ENCODE peak calls at places on chromosomes 11 and 22, in ten cellular contexts. A is sigmoid colon, N is ovary, Z is A549, E is K562, J is HepG2, R is GM12878, V is tibial nerve, Y is stomach, T is transverse colon. O is an unnamed sample.

GRCh38 chr11:33869511-33870422 is 22.1 kb downstream of the LMO2 start:
- DNase-seq in Y (no peak), N (peak), Z (peak), J (no peak), A (no peak), T (peak), V (no peak), E (peak), R (no peak), O (no peak)

GRCh38 chr11:1876361-1877063 is 15.2 kb downstream of the PRR33 start:
- DNase-seq in Y (peak), R (no peak), Z (peak), T (peak), J (peak), E (peak), A (peak), V (peak), N (peak), O (no peak)

GRCh38 chr11:94139421-94139820 is 10.8 kb downstream of the PANX1 start:
- DNase-seq in A (no peak), T (no peak), N (no peak), J (no peak), V (no peak), R (no peak), Y (no peak), E (no peak), Z (no peak), O (no peak)

GRCh38 chr22:32843300-32843699 is 41.8 kb downstream of the TIMP3 start:
- DNase-seq in T (no peak), V (no peak), E (no peak), Y (no peak), N (no peak), A (no peak), Z (no peak), R (no peak), J (no peak), O (no peak)

GRCh38 chr11:17921620-17922473 is 91.0 kb downstream of the SERGEF start:
- DNase-seq in E (peak), N (no peak), A (no peak), T (no peak), V (no peak), Y (no peak), J (no peak), Z (no peak), R (no peak), O (peak)

GRCh38 chr11:24422371-24422770 is 74.5 kb upstream of the LUZP2 start:
- DNase-seq in V (no peak), J (no peak), E (no peak), Y (no peak), A (no peak), T (no peak), N (no peak), Z (no peak), R (no peak), O (no peak)

GRCh38 chr11:86511086-86511551 is 136.4 kb downstream of the CCDC81 start:
- DNase-seq in R (peak), Y (no peak), N (no peak), Z (peak), E (no peak), A (no peak), J (no peak), T (no peak), V (no peak), O (no peak)

GRCh38 chr11:116427903-116428637 is 344.7 kb downstream of the BUD13 start:
- DNase-seq in J (peak), T (no peak), N (peak), Z (no peak), Y (no peak), V (peak), A (no peak), E (no peak), R (no peak), O (no peak)

GRCh38 chr22:39938509-39938908 is 21.7 kb upstream of the TMA7B start:
- DNase-seq in T (no peak), Y (no peak), A (no peak), R (no peak), J (no peak), N (no peak), E (no peak), Z (no peak), V (no peak), O (no peak)

GRCh38 chr11:102316505-102316904 is 779 bp upstream of the BIRC3 start:
- DNase-seq in Z (peak), V (no peak), E (no peak), R (no peak), A (no peak), N (no peak), Y (no peak), J (no peak), T (no peak), O (no peak)

GRCh38 chr11:35711173-35711910 is 48.8 kb downstream of the TRIM44 start:
- DNase-seq in T (no peak), V (no peak), Y (no peak), J (no peak), E (no peak), R (no peak), Z (no peak), N (no peak), A (no peak), O (no peak)

GRCh38 chr11:94332814-94333213 is 28.4 kb downstream of the IZUMO1R start:
- DNase-seq in Y (no peak), N (no peak), T (no peak), J (no peak), R (no peak), Z (no peak), A (no peak), V (no peak), E (no peak), O (no peak)

GRCh38 chr11:124942446-124943202 is 6.8 kb upstream of the HEPACAM start:
- DNase-seq in N (no peak), Z (no peak), Y (no peak), T (no peak), R (no peak), E (no peak), V (no peak), A (no peak), J (peak), O (no peak)

GRCh38 chr11:126061707-126062678 is 673 bp downstream of the CDON start:
- DNase-seq in Y (no peak), T (peak), E (peak), N (no peak), J (peak), Z (peak), V (no peak), R (no peak), A (peak), O (no peak)

GRCh38 chr11:46026616-46027293 is 94.5 kb downstream of the PHF21A start:
- DNase-seq in Y (no peak), V (no peak), Z (no peak), J (no peak), N (no peak), E (no peak), R (no peak), T (no peak), A (no peak), O (no peak)

GRCh38 chr11:11607772-11608171 is 14.0 kb downstream of the GALNT18 start:
- DNase-seq in T (no peak), J (no peak), Z (peak), A (no peak), R (no peak), E (no peak), N (no peak), V (no peak), Y (no peak), O (peak)

GRCh38 chr11:2795491-2795991 is 90.0 kb downstream of the CDKN1C start:
- DNase-seq in Y (no peak), V (peak), Z (no peak), A (peak), T (peak), E (no peak), R (no peak), J (no peak), N (peak), O (no peak)

GRCh38 chr11:1476946-1477736 is 9.4 kb downstream of the MOB2 start:
- DNase-seq in Z (no peak), Y (no peak), N (no peak), A (peak), E (no peak), T (no peak), J (no peak), V (no peak), R (no peak), O (no peak)

GRCh38 chr22:39360674-39361413 is 11.1 kb downstream of the SYNGR1 start:
- DNase-seq in V (no peak), Y (no peak), N (no peak), R (no peak), Z (peak), A (no peak), E (no peak), J (no peak), T (no peak), O (no peak)

GRCh38 chr22:18050065-18050464 is 25.7 kb upstream of the MICAL3 start:
- DNase-seq in Y (no peak), T (no peak), E (no peak), Z (no peak), V (no peak), R (no peak), J (no peak), N (no peak), A (no peak), O (no peak)

GRCh38 chr11:1113405-1114201 is 38.9 kb downstream of the MUC2 start:
- DNase-seq in T (no peak), E (no peak), N (peak), Y (no peak), A (peak), Z (no peak), J (no peak), V (peak), R (no peak), O (no peak)

GRCh38 chr22:40422558-40423245 is 52.3 kb downstream of the SGSM3 start:
- DNase-seq in Y (no peak), J (no peak), A (peak), Z (no peak), N (no peak), T (no peak), R (no peak), V (no peak), E (no peak), O (no peak)

GRCh38 chr11:61480936-61481335 is 27.6 kb upstream of the LRRC10B start:
- DNase-seq in V (no peak), N (no peak), A (no peak), J (no peak), E (peak), Y (no peak), R (no peak), T (peak), Z (peak), O (no peak)

GRCh38 chr11:76150141-76150540 is 56.2 kb downstream of the WNT11 start:
- DNase-seq in V (no peak), A (peak), Z (no peak), E (no peak), T (no peak), R (no peak), N (no peak), Y (no peak), J (no peak), O (no peak)

GRCh38 chr11:23233075-23233474 is 372.8 kb upstream of the CCDC179 start:
- DNase-seq in A (no peak), E (no peak), R (no peak), T (no peak), Z (no peak), J (no peak), N (no peak), Y (no peak), V (no peak), O (no peak)

GRCh38 chr11:9716275-9717039 is 52.6 kb downstream of the SWAP70 start:
- DNase-seq in V (no peak), A (no peak), N (no peak), J (no peak), Y (no peak), E (peak), T (no peak), R (peak), Z (peak), O (no peak)

GRCh38 chr11:46273511-46274205 is 3.8 kb upstream of the CREB3L1 start:
- DNase-seq in J (peak), R (no peak), Y (peak), E (peak), T (peak), Z (peak), N (peak), V (no peak), A (no peak), O (no peak)

GRCh38 chr22:26579331-26579886 is 10.5 kb downstream of the TPST2 start:
- DNase-seq in A (no peak), N (no peak), T (peak), R (peak), E (no peak), Z (no peak), V (no peak), J (no peak), Y (peak), O (no peak)
- H3K4me3 ChIP-seq in A (no peak), N (no peak), T (no peak), R (peak), E (no peak), Z (no peak), V (no peak), J (no peak), Y (no peak), O (no peak)

DNA sequence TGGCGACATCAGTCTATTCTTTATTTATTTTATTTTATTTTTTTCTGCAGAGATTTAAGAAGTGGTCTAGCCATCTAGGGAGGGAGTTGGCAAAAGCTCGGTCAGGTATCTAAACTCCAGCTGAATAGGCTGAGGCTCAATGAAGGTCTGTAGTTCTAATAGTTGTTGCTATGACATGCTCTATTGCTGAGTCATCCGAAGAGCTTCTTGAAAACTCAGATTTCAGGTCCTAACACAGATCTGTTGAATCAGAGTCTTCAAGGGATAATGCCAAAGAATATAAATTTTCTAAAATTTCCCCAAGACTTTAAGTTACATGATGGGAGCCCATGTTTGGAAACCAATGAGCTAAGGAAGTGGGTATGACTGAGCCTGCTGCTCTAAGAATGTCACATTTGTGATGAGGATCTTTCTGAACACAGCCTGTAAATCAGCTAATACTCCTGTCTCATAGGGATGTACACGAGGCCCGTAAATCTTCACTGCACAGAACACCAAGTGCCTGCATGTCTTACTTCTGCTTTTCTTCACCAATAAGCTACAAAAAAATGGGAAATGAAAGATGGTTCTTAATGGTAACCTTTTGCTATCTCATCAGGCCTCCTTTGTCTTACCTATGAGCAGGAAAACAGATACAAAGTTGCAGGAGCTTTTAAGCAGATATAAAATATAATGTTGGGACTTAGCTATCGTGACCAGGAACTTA is 901.4 kb upstream of the API5 start:
- DNase-seq in N (no peak), J (no peak), E (no peak), Z (no peak), Y (no peak), R (no peak), V (no peak), T (no peak), A (no peak), O (no peak)
- TF ChIP-seq EP300 in N (no peak), J (no peak), E (no peak), Z (no peak), Y (no peak), R (no peak), V (no peak), T (no peak), A (no peak), O (no peak)

GRCh38 chr11:66638177-66639065 is at the start of gene RBM4:
- DNase-seq in A (peak), Z (peak), Y (peak), V (peak), R (peak), J (peak), T (peak), N (peak), E (peak), O (peak)

GRCh38 chr11:66639066-66639813 is 737 bp downstream of the RBM4 start:
- DNase-seq in T (peak), R (no peak), A (peak), Y (no peak), E (peak), J (peak), N (no peak), V (no peak), Z (peak), O (no peak)

GRCh38 chr11:66646875-66647274 is 8.4 kb downstream of the RBM4 start:
- DNase-seq in Y (no peak), N (no peak), R (no peak), E (no peak), T (no peak), A (no peak), Z (no peak), J (no peak), V (no peak), O (no peak)

GRCh38 chr11:66641834-66642233 is 3.3 kb downstream of the RBM4 start:
- DNase-seq in Y (no peak), N (no peak), V (no peak), R (no peak), J (no peak), E (no peak), A (no peak), Z (no peak), T (no peak), O (no peak)

DNA sequence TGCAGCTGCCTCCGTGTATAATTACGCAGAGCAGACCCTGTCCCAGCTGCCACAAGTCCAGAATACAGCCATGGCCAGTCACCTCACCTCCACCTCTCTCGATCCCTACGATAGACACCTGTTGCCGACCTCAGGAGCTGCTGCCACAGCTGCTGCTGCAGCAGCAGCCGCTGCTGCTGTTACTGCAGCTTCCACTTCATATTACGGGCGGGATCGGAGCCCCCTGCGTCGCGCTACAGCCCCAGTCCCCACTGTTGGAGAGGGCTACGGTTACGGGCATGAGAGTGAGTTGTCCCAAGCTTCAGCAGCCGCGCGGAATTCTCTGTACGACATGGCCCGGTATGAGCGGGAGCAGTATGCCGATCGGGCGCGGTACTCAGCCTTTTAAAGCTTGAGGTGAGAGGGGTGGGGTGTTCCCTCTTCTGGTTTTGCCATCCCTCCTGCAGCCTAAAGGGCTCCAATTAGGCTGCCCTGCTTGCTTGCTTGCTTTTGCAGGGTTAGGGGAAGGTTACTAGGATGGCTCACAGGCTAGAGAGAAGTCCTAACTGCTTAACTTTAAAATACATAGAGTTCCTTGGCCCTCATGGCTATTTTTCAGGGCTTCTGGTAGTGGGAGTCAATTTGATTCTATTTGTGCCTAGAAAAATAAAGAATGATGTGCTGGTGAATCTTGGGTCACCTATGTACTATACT is 5.4 kb downstream of the RBM4 start:
- DNase-seq in Z (no peak), N (no peak), V (no peak), Y (no peak), A (no peak), E (no peak), J (no peak), R (no peak), T (no peak), O (no peak)
- H3K4me3 ChIP-seq in Z (no peak), N (no peak), V (no peak), Y (peak), A (no peak), E (no peak), J (no peak), R (no peak), T (no peak), O (no peak)

DNA sequence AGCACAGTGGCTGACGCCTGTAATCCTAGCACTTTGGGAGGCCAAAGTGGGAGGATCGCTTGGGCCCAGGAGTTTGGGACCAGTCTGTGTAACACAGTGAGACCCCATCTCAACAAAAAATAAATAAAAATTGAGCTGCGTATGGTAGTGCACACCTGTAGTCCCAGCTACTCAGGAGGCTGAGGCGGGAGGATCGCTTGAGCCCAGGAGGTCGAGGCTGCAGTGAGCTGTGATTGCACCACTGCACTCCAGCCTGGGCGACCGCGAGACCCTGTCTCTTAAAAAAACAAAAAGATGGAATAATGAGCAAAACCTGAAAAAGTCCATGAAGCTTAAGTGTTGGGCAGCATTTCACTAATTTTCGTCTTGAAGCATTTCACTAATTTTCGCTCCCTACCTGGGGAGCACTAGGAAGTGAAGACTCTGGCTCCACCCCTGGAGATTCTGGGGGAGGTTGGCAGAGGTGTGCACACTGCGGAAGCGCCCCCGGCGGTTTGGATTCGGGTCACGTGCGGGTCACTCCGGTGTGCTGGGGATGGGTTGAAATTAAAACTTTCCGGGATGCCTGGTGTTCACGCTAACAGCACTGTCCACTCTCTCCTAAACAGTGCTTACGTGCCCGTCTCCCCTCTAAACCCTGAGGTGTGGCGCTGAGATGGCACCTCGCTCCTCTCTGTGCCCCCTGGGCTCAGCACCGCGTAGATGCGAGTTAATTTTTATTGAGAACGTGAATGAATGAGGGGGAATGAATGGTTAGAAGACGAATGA is 905 bp upstream of the NAA40 start:
- DNase-seq in Y (no peak), E (peak), R (no peak), A (no peak), J (no peak), Z (no peak), V (no peak), N (peak), T (peak), O (no peak)
- TF ChIP-seq EP300 in Y (no peak), E (no peak), R (no peak), A (no peak), J (no peak), Z (no peak), V (no peak), N (no peak), T (no peak), O (no peak)

GRCh38 chr11:134125507-134125906 is 56.6 kb downstream of the JAM3 start:
- DNase-seq in R (no peak), J (no peak), N (no peak), Y (no peak), V (no peak), T (no peak), E (no peak), Z (no peak), A (no peak), O (no peak)
- H3K4me3 ChIP-seq in R (no peak), J (no peak), N (peak), Y (peak), V (peak), T (peak), E (no peak), Z (no peak), A (peak), O (peak)

GRCh38 chr22:43211941-43212433 is 25.1 kb upstream of the TTLL12 start:
- DNase-seq in Y (no peak), V (no peak), T (no peak), E (no peak), N (no peak), Z (no peak), R (no peak), J (no peak), A (no peak), O (no peak)
- TF ChIP-seq EP300 in Y (no peak), V (no peak), T (no peak), E (no peak), N (no peak), Z (no peak), R (no peak), J (no peak), A (no peak), O (no peak)

DNA sequence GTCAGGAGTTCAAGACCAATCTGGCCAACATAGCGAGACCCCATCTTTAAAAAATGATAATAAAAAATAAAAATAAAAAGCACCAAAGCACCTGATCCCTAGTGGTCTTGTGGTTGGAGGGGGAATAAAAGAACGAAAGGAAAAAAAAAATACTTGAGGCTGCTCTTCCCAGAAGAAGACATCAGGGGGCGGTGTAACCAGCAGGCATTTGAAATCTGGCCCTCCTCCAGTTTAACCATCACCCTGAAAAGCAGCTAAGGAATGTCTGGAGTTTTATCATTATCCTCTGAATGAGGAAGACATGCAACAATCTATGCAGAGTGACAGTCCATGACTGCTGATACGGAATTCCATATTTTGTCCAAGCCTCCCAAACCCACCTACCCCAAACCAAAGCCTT is 5.6 kb upstream of the KCTD17 start:
- DNase-seq in J (no peak), N (no peak), Z (peak), V (no peak), Y (no peak), T (no peak), E (no peak), R (no peak), A (no peak), O (no peak)
- H3K4me3 ChIP-seq in J (no peak), N (no peak), Z (no peak), V (no peak), Y (no peak), T (no peak), E (no peak), R (no peak), A (no peak), O (no peak)

GRCh38 chr11:69642549-69642912 is 1.6 kb downstream of the CCND1 start:
- DNase-seq in E (peak), V (no peak), J (no peak), R (no peak), N (no peak), Y (peak), Z (no peak), A (peak), T (peak), O (no peak)
- TF ChIP-seq EP300 in E (no peak), V (no peak), J (no peak), R (no peak), N (no peak), Y (no peak), Z (no peak), A (no peak), T (no peak), O (no peak)